ENCODE peak calls at places on chromosomes 1 and 21, in eight cellular contexts. H is pancreas, X is IMR-90, Z is Peyer's patch, R is neural progenitor cell, Y is tibial nerve, Q is brain microvascular endothelial cell, F is RWPE1. M is an unnamed sample.
A peak's percentile ranks its signal among the peaks of the same experiment; 100 is the strongest.

GRCh38 chr1:167564592-167564991 is 11.0 kb upstream of the CREG1 start:
- DNase-seq in H (no peak), X (no peak), Z (no peak), R (no peak), Y (no peak), Q (no peak), F (no peak), M (no peak)

GRCh38 chr1:9629445-9630201 is 21.9 kb upstream of the PIK3CD start:
- DNase-seq in H (peak; percentile 51), X (no peak), Z (peak; percentile 89), R (no peak), Y (peak; percentile 46), Q (no peak), F (no peak), M (peak; percentile 46)

GRCh38 chr1:212260557-212261342 is 24.5 kb upstream of the PPP2R5A start:
- DNase-seq in H (no peak), X (peak; percentile 35), Z (no peak), R (no peak), Y (no peak), Q (no peak), F (peak; percentile 84), M (no peak)

GRCh38 chr1:23099171-23099536 is 69.5 kb downstream of the LUZP1 start:
- DNase-seq in H (no peak), X (no peak), Z (no peak), R (no peak), Y (no peak), Q (no peak), F (no peak), M (no peak)

GRCh38 chr1:150186789-150187559 is 37.3 kb downstream of the PLEKHO1 start:
- DNase-seq in H (no peak), X (peak; percentile 56), Z (no peak), R (peak; percentile 65), Y (no peak), Q (peak; percentile 74), F (peak; percentile 37), M (no peak)

GRCh38 chr1:93576346-93576745 is 105.3 kb downstream of the BCAR3 start:
- DNase-seq in H (no peak), X (no peak), Z (no peak), R (peak; percentile 57), Y (no peak), Q (no peak), F (no peak), M (no peak)

GRCh38 chr1:7611421-7612010 is 159.6 kb upstream of the VAMP3 start:
- DNase-seq in H (no peak), X (no peak), Z (no peak), R (no peak), Y (no peak), Q (no peak), F (no peak), M (no peak)

GRCh38 chr1:20702416-20702815 is 15.4 kb downstream of the KIF17 start:
- DNase-seq in H (no peak), X (peak; percentile 39), Z (no peak), R (peak; percentile 24), Y (no peak), Q (no peak), F (no peak), M (no peak)

GRCh38 chr1:58927026-58927721 is 143.3 kb upstream of the JUN start:
- DNase-seq in H (no peak), X (peak; percentile 12), Z (no peak), R (no peak), Y (no peak), Q (no peak), F (no peak), M (no peak)

GRCh38 chr21:18467715-18468114 is 64.1 kb upstream of the TMPRSS15 start:
- DNase-seq in H (no peak), X (no peak), Z (no peak), R (no peak), Y (no peak), Q (no peak), F (no peak), M (no peak)

GRCh38 chr1:155455588-155456195 is 106.9 kb downstream of the ASH1L start:
- DNase-seq in H (no peak), X (peak; percentile 46), Z (no peak), R (peak; percentile 55), Y (no peak), Q (peak; percentile 51), F (no peak), M (no peak)

GRCh38 chr1:151326619-151327222 is 495 bp downstream of the PI4KB start:
- DNase-seq in H (peak; percentile 59), X (peak; percentile 49), Z (peak; percentile 64), R (no peak), Y (peak; percentile 42), Q (peak; percentile 43), F (peak; percentile 67), M (peak; percentile 50)

GRCh38 chr1:81478217-81478616 is 322.5 kb upstream of the ADGRL2 start:
- DNase-seq in H (peak; percentile 45), X (no peak), Z (no peak), R (no peak), Y (no peak), Q (no peak), F (no peak), M (no peak)

GRCh38 chr1:2811526-2811905 is 10.0 kb upstream of the TTC34 start:
- DNase-seq in H (no peak), X (no peak), Z (no peak), R (no peak), Y (no peak), Q (no peak), F (no peak), M (no peak)

GRCh38 chr1:229784834-229785233 is 158.8 kb downstream of the URB2 start:
- DNase-seq in H (no peak), X (no peak), Z (no peak), R (no peak), Y (no peak), Q (no peak), F (no peak), M (no peak)

GRCh38 chr1:109919271-109919670 is 8.6 kb downstream of the CSF1 start:
- DNase-seq in H (no peak), X (no peak), Z (no peak), R (no peak), Y (no peak), Q (no peak), F (no peak), M (no peak)

GRCh38 chr1:19466112-19466561 is 19.2 kb downstream of the CAPZB start:
- DNase-seq in H (no peak), X (no peak), Z (peak; percentile 41), R (no peak), Y (no peak), Q (no peak), F (no peak), M (no peak)

GRCh38 chr1:184973308-184974085 is 811 bp downstream of the NIBAN1 start:
- DNase-seq in H (peak; percentile 66), X (peak; percentile 82), Z (peak; percentile 17), R (peak; percentile 56), Y (peak; percentile 42), Q (no peak), F (peak; percentile 53), M (peak; percentile 65)

GRCh38 chr21:43768868-43769167 is 7.3 kb downstream of the CSTB start:
- DNase-seq in H (no peak), X (no peak), Z (no peak), R (peak; percentile 51), Y (no peak), Q (no peak), F (no peak), M (no peak)

GRCh38 chr1:47697616-47698335 is 259.9 kb downstream of the FOXD2 start:
- DNase-seq in H (no peak), X (no peak), Z (no peak), R (no peak), Y (no peak), Q (no peak), F (no peak), M (no peak)

GRCh38 chr1:98323906-98324358 is 337.6 kb upstream of the SNX7 start:
- DNase-seq in H (peak; percentile 14), X (peak; percentile 96), Z (no peak), R (no peak), Y (peak; percentile 24), Q (peak; percentile 96), F (peak; percentile 72), M (no peak)

GRCh38 chr1:169201084-169201619 is 94.7 kb downstream of the ATP1B1 start:
- DNase-seq in H (no peak), X (peak; percentile 69), Z (no peak), R (no peak), Y (no peak), Q (no peak), F (no peak), M (no peak)

GRCh38 chr1:226723640-226724532 is 15.2 kb downstream of the ITPKB start:
- DNase-seq in H (no peak), X (peak; percentile 73), Z (no peak), R (peak; percentile 77), Y (peak; percentile 68), Q (peak; percentile 75), F (peak; percentile 50), M (no peak)

GRCh38 chr21:36096398-36097290 is 26.8 kb downstream of the CBR1 start:
- DNase-seq in H (no peak), X (no peak), Z (no peak), R (peak; percentile 20), Y (no peak), Q (no peak), F (no peak), M (no peak)
- H3K27ac ChIP-seq in H (no peak overlapping the region), X (no peak overlapping the region), Z (no peak overlapping the region), R (peak overlapping the region; percentile 77), Y (no peak overlapping the region), Q (no peak overlapping the region), F (no peak overlapping the region), M (no peak overlapping the region)

GRCh38 chr1:66933887-66934700 is 9.3 kb downstream of the MIER1 start:
- DNase-seq in H (no peak), X (no peak), Z (no peak), R (no peak), Y (no peak), Q (no peak), F (no peak), M (no peak)
- H3K27ac ChIP-seq in H (no peak overlapping the region), X (no peak overlapping the region), Z (no peak overlapping the region), R (no peak overlapping the region), Y (peak overlapping the region; percentile 9), Q (no peak overlapping the region), F (peak overlapping the region; percentile 54), M (peak overlapping the region; percentile 51)

GRCh38 chr1:246959944-246960693 is 28.4 kb upstream of the AHCTF1 start:
- DNase-seq in H (no peak), X (no peak), Z (no peak), R (no peak), Y (no peak), Q (no peak), F (no peak), M (no peak)

GRCh38 chr1:246966502-246966901 is 34.8 kb upstream of the AHCTF1 start:
- DNase-seq in H (no peak), X (no peak), Z (no peak), R (no peak), Y (no peak), Q (no peak), F (no peak), M (no peak)

GRCh38 chr1:246961939-246962373 is 30.2 kb upstream of the AHCTF1 start:
- DNase-seq in H (peak; percentile 20), X (no peak), Z (no peak), R (no peak), Y (peak; percentile 13), Q (no peak), F (no peak), M (no peak)
- H3K27ac ChIP-seq in H (no peak overlapping the region), X (no peak overlapping the region), Z (no peak overlapping the region), R (peak overlapping the region; percentile 88), Y (no peak overlapping the region), Q (no peak overlapping the region), F (no peak overlapping the region), M (no peak overlapping the region)

DNA sequence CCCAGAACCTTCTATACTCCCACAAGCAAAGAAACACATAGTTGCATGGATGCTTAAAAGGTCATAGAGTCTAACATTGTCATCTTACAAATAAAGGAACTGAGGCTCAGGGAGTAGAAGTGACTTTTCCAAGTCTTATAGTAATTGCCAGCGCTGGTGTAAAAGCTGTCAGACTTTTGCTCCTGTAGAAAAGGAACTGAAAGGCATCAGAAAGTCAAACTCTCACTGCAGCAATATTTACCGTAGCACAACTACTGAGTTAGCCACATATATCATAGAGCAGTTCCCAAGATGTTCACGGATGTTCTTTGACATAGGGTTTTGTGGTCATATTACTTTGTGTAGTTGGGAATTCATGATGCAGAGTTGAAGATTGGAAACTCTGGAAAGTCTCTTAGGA is 16.6 kb upstream of the USP24 start:
- DNase-seq in H (no peak), X (no peak), Z (no peak), R (no peak), Y (no peak), Q (no peak), F (no peak), M (no peak)
- H3K27ac ChIP-seq in H (no peak overlapping the region), X (no peak overlapping the region), Z (no peak overlapping the region), R (no peak overlapping the region), Y (no peak overlapping the region), Q (no peak overlapping the region), F (no peak overlapping the region), M (no peak overlapping the region)